ENCODE peak calls at places on chromosomes 12 and 14, in five cellular contexts. B is uterus, O is Peyer's patch, A is tibial artery, W is hepatocyte. L is an unnamed sample.

GRCh38 chr12:64451687-64452558 is at the start of gene TBK1:
- DNase-seq in B (peak), O (peak), A (peak), W (peak), L (peak)

GRCh38 chr12:26773313-26774104 is 59.5 kb downstream of the ITPR2 start:
- DNase-seq in B (no peak), O (no peak), A (no peak), W (no peak), L (no peak)

GRCh38 chr12:88309546-88309945 is 167.4 kb downstream of the TMTC3 start:
- DNase-seq in B (no peak), O (no peak), A (no peak), W (no peak), L (no peak)

GRCh38 chr12:126337556-126337955 is 1272.3 kb downstream of the AACS start:
- DNase-seq in B (no peak), O (no peak), A (no peak), W (no peak), L (no peak)

GRCh38 chr14:91977909-91978308 is 30.4 kb upstream of the FBLN5 start:
- DNase-seq in B (no peak), O (no peak), A (no peak), W (no peak), L (no peak)

GRCh38 chr12:46459881-46460545 is 87.4 kb upstream of the SLC38A2 start:
- DNase-seq in B (no peak), O (peak), A (peak), W (no peak), L (no peak)

GRCh38 chr14:50714452-50715073 is 46.5 kb upstream of the SAV1 start:
- DNase-seq in B (no peak), O (no peak), A (no peak), W (peak), L (no peak)

GRCh38 chr14:21894003-21894897 is 220.6 kb upstream of the OR4E1 start:
- DNase-seq in B (no peak), O (peak), A (no peak), W (peak), L (no peak)

GRCh38 chr14:68793734-68794129 is 865 bp upstream of the ZFP36L1 start:
- DNase-seq in B (no peak), O (no peak), A (no peak), W (no peak), L (no peak)

GRCh38 chr14:84482256-84483071 is 1047.5 kb upstream of the FLRT2 start:
- DNase-seq in B (no peak), O (no peak), A (no peak), W (no peak), L (no peak)

GRCh38 chr12:113214938-113215400 is 6.3 kb upstream of the TPCN1 start:
- DNase-seq in B (peak), O (peak), A (peak), W (peak), L (peak)

GRCh38 chr14:29759521-29760340 is 167.9 kb downstream of the PRKD1 start:
- DNase-seq in B (no peak), O (no peak), A (no peak), W (no peak), L (no peak)

GRCh38 chr14:68551045-68551683 is 241.7 kb downstream of the ZFP36L1 start:
- DNase-seq in B (no peak), O (no peak), A (no peak), W (no peak), L (no peak)

GRCh38 chr14:96037891-96038557 is 1.1 kb upstream of the C14orf132 start:
- DNase-seq in B (peak), O (no peak), A (peak), W (no peak), L (peak)

GRCh38 chr12:102847131-102847530 is 69.9 kb downstream of the PAH start:
- DNase-seq in B (no peak), O (no peak), A (no peak), W (no peak), L (no peak)

GRCh38 chr14:71675126-71675901 is 256.9 kb upstream of the RGS6 start:
- DNase-seq in B (no peak), O (no peak), A (no peak), W (no peak), L (no peak)

GRCh38 chr12:48105321-48105866 is 485 bp downstream of the SENP1 start:
- DNase-seq in B (no peak), O (no peak), A (peak), W (peak), L (no peak)

GRCh38 chr14:34251662-34252061 is 210.4 kb downstream of the SPTSSA start:
- DNase-seq in B (no peak), O (no peak), A (no peak), W (no peak), L (no peak)

GRCh38 chr12:116528067-116528466 is 31.1 kb upstream of the MAP1LC3B2 start:
- DNase-seq in B (no peak), O (no peak), A (no peak), W (no peak), L (no peak)

GRCh38 chr12:50520808-50521207 is 16.0 kb downstream of the DIP2B start:
- DNase-seq in B (no peak), O (no peak), A (no peak), W (no peak), L (no peak)

GRCh38 chr14:68167717-68168087 is 348.1 kb downstream of the RAD51B start:
- DNase-seq in B (no peak), O (no peak), A (no peak), W (no peak), L (no peak)

GRCh38 chr12:114371250-114371649 is 34.7 kb downstream of the TBX5 start:
- DNase-seq in B (no peak), O (no peak), A (no peak), W (no peak), L (no peak)

GRCh38 chr12:116200812-116201211 is 76.7 kb downstream of the MED13L start:
- DNase-seq in B (no peak), O (no peak), A (no peak), W (no peak), L (no peak)

GRCh38 chr12:116135209-116135930 is 142.1 kb downstream of the MED13L start:
- DNase-seq in B (no peak), O (no peak), A (no peak), W (no peak), L (no peak)

GRCh38 chr14:89407856-89408255 is 9.2 kb downstream of the FOXN3 start:
- DNase-seq in B (no peak), O (peak), A (no peak), W (peak), L (no peak)

DNA sequence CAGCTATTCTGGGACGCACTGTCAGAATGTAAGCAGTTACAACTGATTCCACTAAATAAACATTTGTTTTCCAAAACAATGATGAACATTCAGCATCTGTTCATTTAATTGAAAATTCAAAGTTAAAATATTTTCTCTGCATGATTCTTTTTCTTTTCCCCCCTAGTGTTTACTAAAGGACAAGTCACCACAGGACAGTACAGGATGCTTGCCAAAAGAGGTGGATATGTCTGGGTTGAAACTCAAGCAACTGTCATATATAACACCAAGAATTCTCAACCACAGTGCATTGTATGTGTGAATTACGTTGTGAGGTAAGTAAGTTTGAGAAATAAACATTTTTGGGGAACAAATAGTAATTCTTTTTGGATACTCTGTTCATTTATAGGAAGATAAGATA is 28.2 kb upstream of the SNAPC1 start:
- DNase-seq in B (no peak), O (no peak), A (no peak), W (no peak), L (no peak)
- TF ChIP-seq CTCF in B (no peak), O (no peak), A (no peak), W (no peak), L (no peak)

DNA sequence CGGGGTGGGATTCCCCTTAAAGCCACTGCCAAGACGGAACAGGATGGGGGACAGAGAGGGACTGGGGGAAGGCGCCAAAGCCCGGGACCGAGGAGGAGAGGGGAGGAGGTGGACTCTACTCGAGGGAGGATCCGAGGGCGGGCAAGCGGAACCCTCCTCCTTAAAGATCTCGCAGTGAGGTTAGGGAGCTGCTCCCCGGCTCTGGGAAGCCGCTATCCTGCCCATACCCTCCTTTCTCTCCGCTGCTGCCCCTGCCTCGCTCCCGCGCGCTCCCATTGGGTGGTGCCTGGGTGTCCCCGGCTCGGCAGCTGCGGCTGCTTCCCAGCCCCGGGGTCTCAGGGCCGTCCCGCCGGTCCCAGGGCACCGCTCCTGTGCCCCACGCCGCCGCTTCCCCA is 16.4 kb downstream of the KRT18 start:
- DNase-seq in B (peak), O (peak), A (no peak), W (peak), L (no peak)
- H3K4me3 ChIP-seq in B (peak), O (no peak), A (no peak), W (peak), L (no peak)

GRCh38 chr14:80133457-80133856 is 77.8 kb downstream of the DIO2 start:
- DNase-seq in B (no peak), O (no peak), A (no peak), W (no peak), L (no peak)
- TF ChIP-seq CTCF in B (no peak), O (no peak), A (no peak), W (no peak), L (no peak)

GRCh38 chr12:77231548-77231947 is 166.2 kb upstream of the E2F7 start:
- DNase-seq in B (peak), O (peak), A (peak), W (peak), L (peak)

GRCh38 chr12:77228376-77228775 is 163.0 kb upstream of the E2F7 start:
- DNase-seq in B (no peak), O (no peak), A (no peak), W (no peak), L (no peak)

GRCh38 chr12:77232045-77232444 is 166.7 kb upstream of the E2F7 start:
- DNase-seq in B (peak), O (no peak), A (no peak), W (peak), L (no peak)

GRCh38 chr12:77226398-77226797 is 161.0 kb upstream of the E2F7 start:
- DNase-seq in B (no peak), O (no peak), A (no peak), W (no peak), L (no peak)

GRCh38 chr12:77229640-77230442 is 164.5 kb upstream of the E2F7 start:
- DNase-seq in B (no peak), O (no peak), A (no peak), W (no peak), L (no peak)
- H3K4me3 ChIP-seq in B (no peak), O (no peak), A (no peak), W (no peak), L (no peak)

GRCh38 chr14:32824195-32824594 is 114.5 kb upstream of the NPAS3 start:
- DNase-seq in B (no peak), O (no peak), A (no peak), W (no peak), L (no peak)

GRCh38 chr14:32825058-32825457 is 113.6 kb upstream of the NPAS3 start:
- DNase-seq in B (no peak), O (no peak), A (no peak), W (no peak), L (no peak)

GRCh38 chr14:32821989-32822653 is 116.6 kb upstream of the NPAS3 start:
- DNase-seq in B (no peak), O (no peak), A (no peak), W (no peak), L (no peak)

GRCh38 chr14:32820686-32821085 is 118.0 kb upstream of the NPAS3 start:
- DNase-seq in B (no peak), O (no peak), A (no peak), W (no peak), L (no peak)

GRCh38 chr14:32826404-32827082 is 112.1 kb upstream of the NPAS3 start:
- DNase-seq in B (no peak), O (no peak), A (no peak), W (no peak), L (no peak)
- TF ChIP-seq CTCF in B (no peak), O (no peak), A (no peak), W (peak), L (no peak)

L was measured in psoas muscle.